ENCODE peak calls at places on chromosomes 5 and 9, in seven cellular contexts. X is activated CD4-positive, alpha-beta memory T cell treated with anti-CD3 and anti-CD28 coated beads, Interleukin-2, amount 10 ng/mL, durations not matched to agents 7 days and 5 days; B is epithelial cell of esophagus; Q is stimulated activated CD8-positive, alpha-beta memory T cell treated with anti-CD3 and anti-CD28 coated beads, Interleukin-7, amount 100 ng/mL, for 4 hours; Z is activated B cell treated with CpG ODN at 0.5 μM for 24 hours; P is CD4-positive, alpha-beta T cell; E is progenitor cell of endocrine pancreas. L is an unnamed sample.
A peak's percentile ranks its signal among the peaks of the same experiment; 100 is the strongest.

GRCh38 chr9:121783523-121784507 is 132.4 kb downstream of the DAB2IP start:
- DNase-seq in X (peak; percentile 35), P (no peak), E (no peak), Z (no peak), B (no peak), Q (no peak), L (peak; percentile 18)

GRCh38 chr5:135379052-135379654 is 19.9 kb downstream of the MACROH2A1 start:
- DNase-seq in Q (no peak), X (no peak), B (peak; percentile 77), E (no peak), Z (no peak), P (no peak), L (no peak)

GRCh38 chr9:130237071-130237470 is 28.5 kb upstream of the HMCN2 start:
- DNase-seq in Z (no peak), B (peak; percentile 86), Q (no peak), X (no peak), P (no peak), E (no peak), L (no peak)

GRCh38 chr5:77550416-77550815 is 58.3 kb upstream of the WDR41 start:
- DNase-seq in E (no peak), X (no peak), B (no peak), Z (no peak), Q (no peak), P (no peak), L (no peak)

GRCh38 chr9:107345327-107345726 is 62.2 kb downstream of the RAD23B start:
- DNase-seq in E (no peak), B (no peak), X (no peak), Q (no peak), P (no peak), Z (no peak), L (no peak)

GRCh38 chr9:120925535-120926396 is 830 bp downstream of the TRAF1 start:
- DNase-seq in Q (peak; percentile 74), B (peak; percentile 78), E (no peak), P (peak; percentile 59), Z (peak; percentile 44), X (peak; percentile 78), L (no peak)

GRCh38 chr5:91174418-91174817 is 208.7 kb downstream of the ARRDC3 start:
- DNase-seq in B (no peak), Z (no peak), E (no peak), X (no peak), P (no peak), Q (no peak), L (no peak)

GRCh38 chr9:27429436-27429835 is 94.7 kb upstream of the IFNK start:
- DNase-seq in P (no peak), Z (no peak), E (no peak), B (no peak), Q (no peak), X (no peak), L (no peak)

L was measured in upper lobe of left lung.